ENCODE peak calls at places on chromosomes 16 and 17, in five cellular contexts. A is K562, V is H1, W is GM12878, K is HepG2. R is an unnamed sample.

GRCh38 chr16:51408357-51408756 is 257.3 kb upstream of the SALL1 start:
- DNase-seq in A (no peak), V (no peak), W (no peak), K (peak), R (no peak)

GRCh38 chr17:79681101-79681621 is 49.6 kb upstream of the ENPP7 start:
- DNase-seq in A (no peak), V (no peak), W (no peak), K (no peak), R (no peak)

GRCh38 chr17:28170771-28171170 is 128.3 kb downstream of the NLK start:
- DNase-seq in A (no peak), V (no peak), W (no peak), K (no peak), R (no peak)

GRCh38 chr16:3003582-3004270 is 9.0 kb upstream of the CLDN9 start:
- DNase-seq in A (peak), V (peak), W (peak), K (peak), R (peak)

GRCh38 chr17:81867952-81868673 is 3.0 kb downstream of the ARHGDIA start:
- DNase-seq in A (peak), V (no peak), W (no peak), K (no peak), R (no peak)

GRCh38 chr16:68365167-68365817 is 54.5 kb downstream of the PRMT7 start:
- DNase-seq in A (no peak), V (no peak), W (no peak), K (no peak), R (no peak)

GRCh38 chr16:732936-733335 is 6.0 kb downstream of the HAGHL start:
- DNase-seq in A (no peak), V (no peak), W (no peak), K (no peak), R (no peak)

GRCh38 chr17:34562387-34562786 is 17.0 kb upstream of the TMEM132E start:
- DNase-seq in A (peak), V (no peak), W (no peak), K (no peak), R (peak)

GRCh38 chr16:89765292-89765810 is 44.0 kb downstream of the ZNF276 start:
- DNase-seq in A (no peak), V (no peak), W (no peak), K (no peak), R (no peak)

GRCh38 chr17:75087558-75088453 is at the start of gene SLC16A5:
- DNase-seq in A (peak), V (peak), W (no peak), K (peak), R (peak)

DNA sequence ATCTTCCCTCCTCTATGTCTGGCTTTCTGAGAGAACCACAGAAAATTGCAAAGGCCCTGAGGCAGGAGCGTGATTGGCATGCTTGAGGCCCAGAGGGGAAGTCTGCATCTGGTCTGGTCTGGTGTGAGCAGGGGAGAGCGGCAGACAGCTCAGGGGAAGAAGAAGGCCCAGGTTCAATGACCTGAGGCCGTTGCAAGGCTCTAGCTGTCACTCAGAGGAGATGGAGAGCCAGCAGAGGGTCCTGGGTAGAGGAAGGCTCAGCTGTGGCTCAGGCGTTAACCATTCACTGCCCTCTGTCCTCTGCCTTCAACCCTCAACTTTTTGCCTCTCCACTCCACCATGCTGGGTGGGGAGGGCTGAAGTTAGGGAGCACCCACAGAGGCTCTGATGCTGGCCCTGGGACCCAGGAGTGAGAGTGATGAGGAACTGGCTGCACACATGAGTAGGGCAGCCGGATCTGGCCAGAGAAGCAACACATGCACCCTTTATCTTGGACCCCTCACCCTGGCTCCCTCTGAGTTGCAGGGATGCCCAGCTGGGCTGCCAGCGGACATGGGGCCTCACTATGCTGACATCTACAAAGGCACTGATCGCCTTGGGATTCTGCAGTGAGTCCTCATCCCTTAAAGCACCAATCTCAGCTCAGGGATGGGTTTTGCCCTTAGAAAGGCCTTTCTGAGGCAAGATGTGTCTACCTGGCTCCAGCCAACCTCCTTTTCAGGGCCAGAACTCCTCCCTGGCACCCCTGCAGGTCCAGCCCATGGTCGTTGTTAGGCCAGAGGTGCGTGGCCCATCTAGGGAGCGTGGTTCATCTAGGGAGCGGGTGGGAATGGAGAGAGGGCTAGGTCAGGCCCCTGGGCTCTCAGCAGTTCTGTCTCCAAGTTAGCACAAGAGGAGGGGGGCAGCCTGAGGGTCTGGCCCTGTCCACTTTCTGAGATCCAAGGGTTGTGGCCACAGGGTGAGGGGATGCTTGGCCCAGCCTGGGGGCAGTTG is 7.7 kb upstream of the KRTAP17-1 start:
- DNase-seq in A (no peak), V (no peak), W (no peak), K (no peak), R (no peak)
- TF ChIP-seq CREB1 in A (no peak), V (no peak), W (no peak), K (no peak), R (no peak)

GRCh38 chr17:77708049-77708448 is 250.5 kb upstream of the TNRC6C start:
- DNase-seq in A (no peak), V (no peak), W (no peak), K (no peak), R (no peak)

GRCh38 chr17:77707546-77707945 is 251.0 kb upstream of the TNRC6C start:
- DNase-seq in A (no peak), V (peak), W (no peak), K (no peak), R (no peak)

GRCh38 chr17:77706938-77707337 is 251.6 kb upstream of the TNRC6C start:
- DNase-seq in A (no peak), V (peak), W (no peak), K (no peak), R (no peak)

GRCh38 chr17:77708936-77709335 is 249.6 kb upstream of the TNRC6C start:
- DNase-seq in A (no peak), V (no peak), W (no peak), K (no peak), R (no peak)

DNA sequence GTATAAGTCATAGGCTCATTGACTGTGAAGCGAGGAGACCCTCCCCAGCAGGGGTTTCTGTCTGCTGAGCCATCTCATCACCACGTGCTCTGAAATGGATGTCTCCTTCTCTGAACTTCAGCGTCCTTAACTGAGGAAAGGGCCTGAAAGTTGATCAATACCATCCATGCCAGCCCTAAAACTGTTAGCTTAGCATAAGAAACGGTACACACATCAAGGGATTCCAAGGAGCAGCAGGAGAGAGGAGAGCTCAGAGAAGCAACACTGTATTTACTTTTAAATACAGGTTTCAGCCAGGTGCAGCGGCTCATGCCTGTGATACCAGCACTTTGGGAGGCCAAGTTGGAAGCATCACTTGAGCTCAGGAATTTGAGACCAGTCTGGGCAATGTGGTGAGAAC is 248.9 kb upstream of the TNRC6C start:
- DNase-seq in A (no peak), V (peak), W (no peak), K (no peak), R (no peak)
- TF ChIP-seq ATF3 in A (no peak), V (no peak), W (no peak), K (no peak), R (no peak)

DNA sequence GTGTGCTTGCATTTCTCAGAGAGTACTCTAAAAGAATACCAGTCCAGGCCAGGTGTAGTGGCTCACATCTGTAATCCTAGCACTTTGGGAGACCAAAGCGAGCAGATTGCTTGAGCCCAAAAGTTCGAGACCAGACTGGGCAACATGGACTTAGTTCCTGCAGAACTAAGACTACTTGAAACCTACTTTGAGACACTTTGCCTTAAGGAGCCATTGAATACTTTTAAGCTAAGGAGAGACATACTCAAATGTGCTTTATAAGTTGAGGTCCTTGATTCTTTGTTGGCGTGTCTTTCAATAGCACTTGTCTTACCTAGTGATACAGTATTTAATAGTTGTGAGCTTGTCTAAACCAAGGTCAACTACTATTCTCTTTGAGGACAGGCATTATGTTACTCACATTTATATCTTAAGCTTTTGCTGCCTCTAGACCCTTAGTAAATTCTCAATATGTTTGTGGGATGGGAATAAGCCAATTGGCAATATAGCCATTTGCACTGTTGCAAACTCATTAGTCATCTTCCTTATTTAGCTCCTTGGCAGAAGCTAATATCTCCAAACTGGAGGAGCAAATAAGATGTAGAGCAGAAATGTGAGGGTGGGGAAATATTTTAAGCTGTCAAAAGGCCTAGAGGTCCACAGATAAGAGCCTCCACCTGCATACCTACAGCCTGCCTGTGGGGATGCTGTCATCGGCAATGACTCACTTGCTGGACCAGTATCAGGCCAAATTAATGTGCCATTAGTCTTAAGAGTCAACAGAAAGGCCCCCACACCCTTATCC is 16.3 kb downstream of the SCPEP1 start:
- DNase-seq in A (no peak), V (no peak), W (no peak), K (no peak), R (no peak)
- TF ChIP-seq CREB1 in A (no peak), V (no peak), W (no peak), K (no peak), R (no peak)

GRCh38 chr16:64933890-64934289 is 188.0 kb downstream of the CDH11 start:
- DNase-seq in A (no peak), V (no peak), W (no peak), K (no peak), R (no peak)
- TF ChIP-seq ATF3 in A (no peak), V (no peak), W (no peak), K (no peak), R (no peak)

GRCh38 chr16:49961087-49961486 is 63.9 kb upstream of the CNEP1R1 start:
- DNase-seq in A (no peak), V (no peak), W (no peak), K (no peak), R (no peak)
- TF ChIP-seq CREB1 in A (no peak), V (no peak), W (no peak), K (no peak), R (no peak)

DNA sequence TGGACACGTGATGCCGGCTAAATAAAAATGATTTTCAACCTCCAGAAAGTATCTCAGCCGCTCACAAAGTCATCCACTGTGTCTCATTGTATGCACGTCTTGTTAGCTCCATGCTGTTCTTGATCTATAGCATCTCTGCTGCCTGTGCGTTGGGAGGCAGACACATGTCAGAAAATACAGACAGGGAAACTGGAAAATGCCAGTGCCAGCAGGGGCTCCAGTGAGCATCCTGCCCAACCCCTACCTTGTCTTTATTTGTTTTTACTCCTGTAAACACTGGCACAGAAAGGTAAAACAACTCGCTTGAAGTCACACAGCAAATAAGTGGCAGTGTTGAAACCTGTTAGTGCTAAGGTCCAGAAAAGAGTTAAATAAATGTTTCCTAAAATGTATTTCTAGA is 208.1 kb upstream of the ASIC2 start:
- DNase-seq in A (no peak), V (no peak), W (no peak), K (no peak), R (no peak)
- TF ChIP-seq ATF3 in A (no peak), V (no peak), W (no peak), K (no peak), R (no peak)

R was measured in WTC11.